ENCODE peak calls at places on chromosomes 7 and 10, in seven cellular contexts. D is trophoblast cell, I is H1, E is neuronal stem cell, M is H9, Z is IMR-90, Q is mesenchymal stem cell. X is an unnamed sample.

GRCh38 chr10:11205026-11205772 is 187.5 kb downstream of the CELF2 start:
- DNase-seq in D (no peak), I (no peak), E (no peak), M (no peak), Z (peak; percentile 11), Q (peak; percentile 21), X (peak; percentile 9)

GRCh38 chr7:17722798-17723197 is 217.5 kb downstream of the SNX13 start:
- DNase-seq in D (no peak), I (no peak), E (no peak), M (no peak), Z (no peak), Q (no peak), X (no peak)

GRCh38 chr10:31619410-31620095 is 300.5 kb downstream of the ZEB1 start:
- DNase-seq in D (no peak), I (no peak), E (no peak), M (no peak), Z (no peak), Q (no peak), X (no peak)

GRCh38 chr7:113629244-113629643 is 289.6 kb downstream of the PPP1R3A start:
- DNase-seq in D (no peak), I (no peak), E (no peak), M (no peak), Z (peak; percentile 60), Q (no peak), X (no peak)

GRCh38 chr7:91556239-91556638 is 292.0 kb downstream of the FZD1 start:
- DNase-seq in D (no peak), I (no peak), E (no peak), M (no peak), Z (no peak), Q (no peak), X (no peak)

GRCh38 chr10:72072639-72073038 is 15.7 kb downstream of the SPOCK2 start:
- DNase-seq in D (no peak), I (no peak), E (no peak), M (no peak), Z (no peak), Q (no peak), X (no peak)

GRCh38 chr10:104329754-104330153 is 8.5 kb downstream of the ITPRIP start:
- DNase-seq in D (no peak), I (no peak), E (no peak), M (no peak), Z (peak; percentile 84), Q (peak; percentile 92), X (no peak)

GRCh38 chr10:15791816-15792524 is 68.3 kb downstream of the MINDY3 start:
- DNase-seq in D (no peak), I (no peak), E (no peak), M (no peak), Z (peak; percentile 7), Q (peak; percentile 78), X (no peak)

GRCh38 chr10:61463035-61463909 is 10.1 kb upstream of the TMEM26 start:
- DNase-seq in D (no peak), I (no peak), E (no peak), M (no peak), Z (peak; percentile 85), Q (no peak), X (no peak)

GRCh38 chr7:1646957-1647891 is 22.9 kb upstream of the ELFN1 start:
- DNase-seq in D (no peak), I (peak; percentile 45), E (no peak), M (no peak), Z (no peak), Q (no peak), X (no peak)

GRCh38 chr7:36227223-36227622 is 74.2 kb downstream of the EEPD1 start:
- DNase-seq in D (no peak), I (no peak), E (no peak), M (no peak), Z (peak; percentile 72), Q (no peak), X (no peak)

GRCh38 chr10:35933491-35933890 is 291.4 kb upstream of the FZD8 start:
- DNase-seq in D (no peak), I (no peak), E (no peak), M (no peak), Z (no peak), Q (no peak), X (no peak)

GRCh38 chr10:125269716-125270115 is 109.4 kb upstream of the CTBP2 start:
- DNase-seq in D (no peak), I (no peak), E (no peak), M (no peak), Z (no peak), Q (no peak), X (no peak)

GRCh38 chr10:94103192-94103591 is 109.5 kb downstream of the PLCE1 start:
- DNase-seq in D (no peak), I (no peak), E (no peak), M (no peak), Z (no peak), Q (no peak), X (peak; percentile 61)

GRCh38 chr10:122323941-122324675 is 50.4 kb upstream of the PLEKHA1 start:
- DNase-seq in D (no peak), I (no peak), E (no peak), M (no peak), Z (no peak), Q (no peak), X (no peak)

GRCh38 chr7:133545613-133546012 is 292.7 kb downstream of the EXOC4 start:
- DNase-seq in D (no peak), I (no peak), E (no peak), M (no peak), Z (peak; percentile 58), Q (peak; percentile 42), X (no peak)

GRCh38 chr7:108181073-108181985 is 51.2 kb upstream of the LAMB4 start:
- DNase-seq in D (no peak), I (peak; percentile 64), E (peak; percentile 65), M (peak; percentile 78), Z (peak; percentile 67), Q (peak; percentile 63), X (peak; percentile 66)

GRCh38 chr10:63977329-63977923 is 456.2 kb downstream of the REEP3 start:
- DNase-seq in D (peak; percentile 37), I (peak; percentile 59), E (peak; percentile 51), M (peak; percentile 63), Z (peak; percentile 13), Q (peak; percentile 21), X (peak; percentile 84)

GRCh38 chr7:83655951-83656556 is 7.1 kb upstream of the SEMA3E start:
- DNase-seq in D (peak; percentile 38), I (no peak), E (no peak), M (no peak), Z (peak; percentile 61), Q (peak; percentile 66), X (peak; percentile 65)

GRCh38 chr10:80324086-80324485 is 32.5 kb downstream of the DYDC1 start:
- DNase-seq in D (no peak), I (no peak), E (no peak), M (no peak), Z (peak; percentile 16), Q (peak; percentile 44), X (no peak)

GRCh38 chr7:3575753-3576531 is 274.9 kb downstream of the SDK1 start:
- DNase-seq in D (no peak), I (no peak), E (no peak), M (no peak), Z (no peak), Q (no peak), X (no peak)

GRCh38 chr10:103926722-103927319 is 8.8 kb upstream of the STN1 start:
- DNase-seq in D (no peak), I (no peak), E (no peak), M (no peak), Z (no peak), Q (no peak), X (no peak)

GRCh38 chr7:30510124-30511074 is 5.8 kb upstream of the GGCT start:
- DNase-seq in D (no peak), I (no peak), E (no peak), M (no peak), Z (peak; percentile 44), Q (peak; percentile 50), X (peak; percentile 54)

GRCh38 chr10:114328876-114329275 is 75.4 kb downstream of the AFAP1L2 start:
- DNase-seq in D (no peak), I (no peak), E (no peak), M (no peak), Z (no peak), Q (no peak), X (no peak)

GRCh38 chr10:85651507-85651902 is 715.1 kb downstream of the GRID1 start:
- DNase-seq in D (no peak), I (no peak), E (no peak), M (no peak), Z (no peak), Q (peak; percentile 44), X (peak; percentile 21)

GRCh38 chr10:52864459-52865106 is 92.0 kb upstream of the MBL2 start:
- DNase-seq in D (peak; percentile 55), I (no peak), E (no peak), M (peak; percentile 60), Z (peak; percentile 99), Q (peak; percentile 99), X (peak; percentile 95)

GRCh38 chr7:129438839-129439640 is 4.8 kb downstream of the STRIP2 start:
- DNase-seq in D (no peak), I (no peak), E (no peak), M (no peak), Z (peak; percentile 70), Q (peak; percentile 50), X (no peak)
- H3K23ac ChIP-seq in D (no peak overlapping the region), I (no peak overlapping the region), E (no peak overlapping the region), M (no peak overlapping the region), Z (no peak overlapping the region), Q (no peak overlapping the region), X (no peak overlapping the region)

GRCh38 chr7:21757537-21758282 is 188.0 kb downstream of the CDCA7L start:
- DNase-seq in D (no peak), I (no peak), E (no peak), M (no peak), Z (no peak), Q (no peak), X (peak; percentile 26)
- H3K23ac ChIP-seq in D (no peak overlapping the region), I (no peak overlapping the region), E (no peak overlapping the region), M (peak overlapping the region; percentile 13), Z (no peak overlapping the region), Q (no peak overlapping the region), X (no peak overlapping the region)

DNA sequence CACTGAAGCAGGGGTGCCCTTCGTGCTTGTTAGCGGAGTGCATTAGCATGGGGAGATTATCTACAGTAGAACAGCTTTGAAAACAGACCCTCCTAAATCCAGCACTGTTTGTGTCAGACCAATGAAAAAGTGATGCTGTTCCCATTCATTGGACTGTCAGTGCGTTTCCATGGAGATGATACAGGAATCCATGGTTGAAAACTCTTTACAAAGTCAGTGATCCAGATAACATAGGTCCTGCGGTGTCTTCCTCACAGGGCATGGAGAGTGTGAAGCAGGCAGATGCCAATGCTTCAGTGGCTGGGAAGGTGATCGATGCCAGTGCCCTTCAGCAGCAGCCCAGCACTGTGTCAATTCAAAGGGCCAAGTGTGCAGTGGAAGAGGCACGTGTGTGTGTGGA is 73.7 kb downstream of the ITGB8 start:
- DNase-seq in D (no peak), I (no peak), E (peak; percentile 44), M (no peak), Z (no peak), Q (no peak), X (no peak)
- H3K23ac ChIP-seq in D (no peak overlapping the region), I (no peak overlapping the region), E (no peak overlapping the region), M (no peak overlapping the region), Z (no peak overlapping the region), Q (no peak overlapping the region), X (no peak overlapping the region)

DNA sequence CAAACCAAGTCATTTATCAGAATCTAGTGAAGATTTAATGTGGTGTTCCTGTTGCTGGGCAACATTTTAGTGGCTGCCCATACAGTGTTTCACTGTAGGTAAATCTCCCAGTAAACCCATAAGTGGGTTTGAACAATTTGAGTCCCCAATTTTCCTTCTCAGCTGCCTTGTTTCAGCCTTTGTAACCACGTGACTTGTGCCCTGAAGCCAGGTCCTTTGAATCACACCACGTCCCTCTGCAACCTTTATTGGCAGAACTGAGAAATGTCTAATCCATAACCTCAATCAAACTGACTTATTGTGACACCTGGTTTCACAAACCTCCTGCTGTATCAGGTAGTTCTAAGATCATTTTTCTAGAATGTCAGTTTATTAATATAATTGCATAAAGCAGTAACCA is 30.1 kb downstream of the SND1 start:
- DNase-seq in D (no peak), I (no peak), E (no peak), M (no peak), Z (no peak), Q (no peak), X (no peak)
- H3K23ac ChIP-seq in D (no peak overlapping the region), I (no peak overlapping the region), E (no peak overlapping the region), M (no peak overlapping the region), Z (no peak overlapping the region), Q (no peak overlapping the region), X (no peak overlapping the region)